ENCODE peak calls at places on chromosomes 12 and 14, in four cellular contexts. A is HepG2, Q is GM12878, T is K562. N is an unnamed sample.

GRCh38 chr12:30913323-30913722 is 13.2 kb upstream of the TSPAN11 start:
- DNase-seq in A (no peak), Q (peak), T (no peak), N (no peak)

GRCh38 chr14:54784657-54785056 is 118.0 kb downstream of the GCH1 start:
- DNase-seq in A (no peak), Q (no peak), T (no peak), N (no peak)

GRCh38 chr12:80627773-80628172 is 79.7 kb upstream of the MYF6 start:
- DNase-seq in A (no peak), Q (no peak), T (no peak), N (no peak)

GRCh38 chr12:82650627-82651337 is 35.9 kb upstream of the TMTC2 start:
- DNase-seq in A (peak), Q (peak), T (peak), N (no peak)

GRCh38 chr14:76267322-76268012 is 108.5 kb upstream of the ESRRB start:
- DNase-seq in A (no peak), Q (no peak), T (no peak), N (peak)

GRCh38 chr12:16788888-16789790 is 183.2 kb upstream of the LMO3 start:
- DNase-seq in A (no peak), Q (peak), T (no peak), N (no peak)

GRCh38 chr14:96965885-96966595 is 168.9 kb downstream of the VRK1 start:
- DNase-seq in A (no peak), Q (no peak), T (no peak), N (no peak)

GRCh38 chr12:121334513-121335343 is 17.5 kb downstream of the ANAPC5 start:
- DNase-seq in A (peak), Q (peak), T (peak), N (no peak)

GRCh38 chr14:64966976-64967375 is 5.2 kb downstream of the RAB15 start:
- DNase-seq in A (no peak), Q (no peak), T (no peak), N (no peak)

GRCh38 chr12:79424109-79424721 is 266.5 kb downstream of the PAWR start:
- DNase-seq in A (peak), Q (no peak), T (no peak), N (no peak)

GRCh38 chr12:79422060-79422812 is 268.5 kb downstream of the PAWR start:
- DNase-seq in A (peak), Q (no peak), T (no peak), N (no peak)

GRCh38 chr12:79421236-79421740 is 269.5 kb downstream of the PAWR start:
- DNase-seq in A (no peak), Q (no peak), T (no peak), N (no peak)

GRCh38 chr12:79423560-79423959 is 267.2 kb downstream of the PAWR start:
- DNase-seq in A (no peak), Q (no peak), T (no peak), N (no peak)

GRCh38 chr12:79420146-79420618 is 270.6 kb downstream of the PAWR start:
- DNase-seq in A (peak), Q (no peak), T (no peak), N (no peak)
- TF ChIP-seq CBFB in A (no peak), Q (no peak), T (no peak), N (no peak)

DNA sequence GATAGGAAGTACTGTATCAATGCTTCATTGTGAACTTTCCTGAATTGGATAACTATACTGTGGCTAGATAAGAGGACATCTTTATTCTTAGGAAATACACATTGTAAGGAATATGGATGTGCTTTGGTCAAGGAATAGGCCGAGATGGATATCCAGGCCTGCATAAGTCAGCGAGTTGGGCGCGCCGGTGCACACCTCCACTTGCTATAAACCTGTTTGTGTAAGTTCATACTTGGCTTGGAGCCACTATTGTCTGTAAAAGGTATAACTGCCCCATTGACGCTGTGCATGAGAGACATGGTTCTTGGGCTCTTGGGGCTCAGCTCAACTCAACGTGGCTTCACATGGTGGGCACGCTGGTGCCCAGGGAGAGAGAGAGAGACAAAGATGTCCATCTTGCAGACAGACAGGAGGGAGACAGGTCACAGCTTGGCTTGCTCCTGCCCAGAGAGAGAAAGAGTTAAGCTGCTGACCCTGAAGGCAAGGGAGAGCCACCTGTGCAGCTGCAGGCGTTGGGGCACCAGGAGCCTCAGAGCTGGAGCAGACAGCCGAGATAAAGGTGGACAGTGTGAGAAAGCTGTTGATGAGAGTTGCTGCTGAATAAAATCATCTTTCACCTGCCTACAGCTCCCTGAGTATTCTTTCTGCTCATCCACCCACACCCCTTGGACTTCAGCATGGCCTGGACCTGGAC is 34.1 kb upstream of the COCH start:
- DNase-seq in A (no peak), Q (no peak), T (no peak), N (no peak)
- TF ChIP-seq TCF7 in A (no peak), Q (no peak), T (no peak), N (no peak)

DNA sequence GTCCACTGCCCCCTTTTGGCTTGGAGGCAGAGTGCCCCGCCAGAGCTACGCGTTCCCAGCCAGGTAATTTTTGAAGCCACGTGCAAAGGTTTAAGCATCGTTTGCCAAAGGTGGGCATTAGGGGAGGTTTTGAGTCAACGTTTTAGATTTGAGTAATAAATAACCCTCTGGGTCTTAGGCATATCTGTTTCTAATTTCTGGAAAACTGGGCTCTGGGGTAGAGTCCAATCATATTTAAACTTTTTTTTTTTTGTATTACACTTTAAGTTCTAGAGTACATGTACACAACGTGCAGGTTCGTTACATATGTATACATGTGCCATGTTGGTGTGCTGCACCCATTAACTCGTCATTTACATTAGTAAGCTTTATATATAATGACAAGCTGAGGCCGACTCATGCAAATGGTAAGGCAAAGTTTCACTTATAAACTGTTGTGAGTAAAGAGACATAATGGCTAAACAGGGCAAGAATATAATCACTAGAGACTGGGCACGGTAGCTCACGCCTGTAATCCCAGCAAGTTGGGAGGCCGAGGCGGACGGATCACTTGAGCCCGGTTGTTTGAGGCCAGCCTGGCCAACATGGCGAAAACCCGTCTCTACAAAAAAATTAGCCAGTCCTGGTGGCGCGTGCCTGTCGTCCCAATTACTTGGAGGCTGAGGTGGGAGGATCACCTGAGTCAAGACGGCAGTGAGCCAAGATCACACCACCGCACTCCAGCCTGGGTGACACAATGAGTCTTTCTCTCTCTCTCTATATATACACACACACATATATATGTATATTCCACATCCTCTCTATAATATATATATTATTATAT is 491 bp upstream of the NR2C1 start:
- DNase-seq in A (no peak), Q (no peak), T (peak), N (no peak)
- TF ChIP-seq CBFB in A (no peak), Q (no peak), T (no peak), N (no peak)

DNA sequence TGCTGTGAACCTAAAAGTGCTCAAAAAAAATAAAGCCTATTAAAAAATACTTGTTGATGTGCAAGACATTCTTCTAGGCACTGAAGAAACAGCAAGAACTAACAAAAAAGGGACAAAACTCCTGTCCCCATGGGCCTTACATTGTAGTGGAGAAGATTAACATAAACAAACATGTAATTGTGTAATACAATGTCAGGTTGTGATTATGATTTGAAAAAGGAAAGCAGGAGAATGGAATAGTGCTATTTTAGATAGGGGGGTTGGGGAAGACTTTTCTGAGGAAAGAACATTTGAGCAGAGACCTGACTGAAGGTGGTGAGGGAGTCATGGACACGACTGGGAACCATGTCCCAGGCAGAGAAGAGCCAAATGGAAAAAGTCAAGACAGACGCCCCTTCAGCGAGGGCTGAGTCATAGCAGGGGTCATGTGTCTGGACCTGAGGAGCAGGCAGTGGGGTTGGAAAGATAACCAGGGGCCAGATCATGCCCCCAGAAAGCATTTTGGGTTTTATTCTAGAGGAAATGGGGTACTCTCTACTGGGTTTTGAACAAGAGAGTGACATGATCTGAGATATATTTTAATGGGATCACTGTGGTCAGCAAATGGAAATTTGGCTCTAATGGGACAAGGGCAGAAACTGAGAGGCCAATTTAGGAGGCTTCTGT is 19.4 kb upstream of the IFNG start:
- DNase-seq in A (no peak), Q (no peak), T (peak), N (no peak)
- TF ChIP-seq TCF7 in A (no peak), Q (no peak), T (no peak), N (no peak)

DNA sequence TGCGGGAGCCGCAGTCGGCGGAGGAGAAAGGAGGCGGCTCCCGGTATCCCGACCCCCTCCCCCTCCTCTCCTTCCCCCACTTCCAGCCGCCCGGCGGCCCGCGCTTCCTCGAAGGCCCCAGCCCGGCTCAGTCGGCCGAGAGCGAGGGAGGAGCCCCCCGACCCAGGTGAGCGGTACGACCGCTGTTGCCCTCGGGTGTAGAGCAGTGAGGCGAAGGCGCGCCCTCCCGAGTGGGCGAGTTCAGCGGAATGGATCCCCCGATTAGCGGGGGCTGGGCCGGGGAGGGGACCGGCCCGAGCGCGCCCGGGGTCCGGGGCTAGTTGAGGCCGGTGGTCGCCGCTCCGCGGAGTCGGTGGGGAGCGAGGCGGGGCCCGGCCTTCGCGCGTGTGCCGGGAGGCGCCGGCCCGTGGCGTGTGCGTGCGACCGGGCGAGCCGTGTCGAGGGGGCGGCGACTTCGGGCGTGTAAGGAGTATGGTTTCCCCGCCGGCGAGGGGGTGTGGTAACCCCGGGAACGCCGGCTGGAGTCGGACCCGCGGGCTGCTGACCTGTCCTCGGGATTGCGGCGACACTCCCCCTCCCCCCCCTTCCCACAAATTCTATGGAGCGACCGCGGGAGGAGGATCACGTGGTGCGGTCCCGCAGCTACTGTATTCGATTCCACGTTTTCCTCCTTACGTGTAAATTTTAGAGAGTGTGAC is 490 bp downstream of the RIMKLB start:
- DNase-seq in A (no peak), Q (no peak), T (peak), N (peak)
- TF ChIP-seq CBFB in A (no peak), Q (no peak), T (no peak), N (peak)

N was measured in WTC11.